ENCODE peak calls at places on chromosome 1, in ten cellular contexts. Q is stimulated activated CD8-positive, alpha-beta memory T cell treated with anti-CD3 and anti-CD28 coated beads, Interleukin-7, amount 100 ng/mL, for 24 hours; L is glutamatergic neuron; E is HCEC 1CT; A is T follicular helper cell; D is progenitor cell of endocrine pancreas; P is activated gamma-delta T cell treated with anti-CD3 and anti-CD28 coated beads, Interleukin-2, amount 50 U/mL, for 16 hours; K is glomerular endothelial cell; H is stimulated activated CD4-positive, alpha-beta T cell treated with anti-CD3 and anti-CD28 coated beads, Interleukin-1b, Interleukin-23, amount 100 ng/mL, for 4 hours; V is lower lobe of right lung. Z is an unnamed sample.

GRCh38 chr1:159170639-159171038 is 776 bp upstream of the CADM3 start:
- DNase-seq in Q (no peak), L (no peak), E (no peak), A (no peak), D (no peak), P (no peak), K (no peak), H (no peak), V (no peak), Z (no peak)

GRCh38 chr1:234755449-234755863 is 145.5 kb upstream of the IRF2BP2 start:
- DNase-seq in Q (no peak), L (no peak), E (peak; percentile 89), A (no peak), D (no peak), P (no peak), K (no peak), H (no peak), V (peak; percentile 81), Z (no peak)

GRCh38 chr1:27257155-27257554 is 22.7 kb downstream of the WDTC1 start:
- DNase-seq in Q (no peak), L (no peak), E (peak; percentile 92), A (no peak), D (no peak), P (no peak), K (no peak), H (no peak), V (no peak), Z (no peak)

GRCh38 chr1:234913771-234914170 is 214.9 kb downstream of the TOMM20 start:
- DNase-seq in Q (no peak), L (no peak), E (no peak), A (no peak), D (no peak), P (no peak), K (no peak), H (no peak), V (no peak), Z (no peak)

GRCh38 chr1:28811766-28812668 is at the start of gene OPRD1:
- DNase-seq in Q (no peak), L (peak; percentile 56), E (no peak), A (no peak), D (peak; percentile 18), P (no peak), K (no peak), H (no peak), V (no peak), Z (peak; percentile 56)

GRCh38 chr1:30532621-30533020 is 190.8 kb downstream of the MATN1 start:
- DNase-seq in Q (no peak), L (no peak), E (no peak), A (no peak), D (no peak), P (no peak), K (no peak), H (no peak), V (no peak), Z (no peak)

GRCh38 chr1:53362851-53363642 is 35.2 kb upstream of the LRP8 start:
- DNase-seq in Q (no peak), L (peak; percentile 10), E (no peak), A (no peak), D (no peak), P (no peak), K (no peak), H (no peak), V (no peak), Z (no peak)

GRCh38 chr1:214086945-214087344 is 99.2 kb downstream of the PROX1 start:
- DNase-seq in Q (no peak), L (no peak), E (no peak), A (no peak), D (no peak), P (no peak), K (no peak), H (no peak), V (no peak), Z (no peak)

GRCh38 chr1:113452921-113453770 is 62.8 kb downstream of the MAGI3 start:
- DNase-seq in Q (no peak), L (no peak), E (peak; percentile 70), A (no peak), D (no peak), P (no peak), K (no peak), H (no peak), V (no peak), Z (no peak)

GRCh38 chr1:162023547-162024501 is at the start of gene OLFML2B:
- DNase-seq in Q (peak; percentile 25), L (peak; percentile 86), E (peak; percentile 80), A (peak; percentile 8), D (peak; percentile 43), P (no peak), K (no peak), H (no peak), V (peak; percentile 75), Z (peak; percentile 94)

GRCh38 chr1:219555031-219555667 is 57.8 kb downstream of the ZC3H11B start:
- DNase-seq in Q (no peak), L (no peak), E (no peak), A (no peak), D (no peak), P (no peak), K (no peak), H (no peak), V (no peak), Z (peak; percentile 29)

Z was measured in retina.